ENCODE peak calls at places on chromosomes 13 and 19, in ten cellular contexts. E is H9, L is neural progenitor cell, V is PC-3, Y is GM23338, K is PC-9, M is IMR-90, W is mammary epithelial cell, T is astrocyte, U is fibroblast of lung. F is an unnamed sample. For H4K20me1, the result is how much of the 10 kb centered on the place peaks cover.

GRCh38 chr13:81697826-81698225 is 1356.9 kb upstream of the SPRY2 start:
- DNase-seq in L (no peak), Y (no peak), T (no peak), E (no peak), V (no peak), W (no peak), K (no peak), U (no peak), M (no peak), F (no peak)

GRCh38 chr19:15532779-15533521 is 24.6 kb downstream of the CYP4F22 start:
- DNase-seq in M (no peak), T (no peak), E (no peak), U (no peak), V (peak), L (no peak), Y (no peak), K (peak), W (peak), F (peak)

GRCh38 chr13:110434629-110435028 is 126.9 kb downstream of the RAB20 start:
- DNase-seq in W (no peak), Y (no peak), V (no peak), M (no peak), L (no peak), T (no peak), U (no peak), K (no peak), E (no peak), F (no peak)

GRCh38 chr19:55261671-55262126 is 2.9 kb upstream of the PPP6R1 start:
- DNase-seq in M (no peak), Y (peak), E (peak), K (no peak), W (no peak), U (no peak), L (no peak), V (no peak), T (no peak), F (no peak)

GRCh38 chr13:112510002-112510780 is 77.8 kb downstream of the TUBGCP3 start:
- DNase-seq in W (peak), E (peak), L (peak), V (peak), U (peak), T (peak), K (peak), Y (peak), M (peak), F (peak)

GRCh38 chr13:53136554-53136953 is 107.9 kb downstream of the OLFM4 start:
- DNase-seq in V (no peak), K (no peak), M (no peak), T (no peak), L (no peak), W (no peak), E (no peak), Y (no peak), U (no peak), F (no peak)

GRCh38 chr13:29284726-29285125 is 310.8 kb downstream of the SLC7A1 start:
- DNase-seq in L (no peak), U (no peak), E (no peak), V (no peak), W (no peak), Y (peak), K (no peak), T (no peak), M (no peak), F (peak)

GRCh38 chr19:13835791-13836723 is 40.8 kb downstream of the ZSWIM4 start:
- DNase-seq in Y (no peak), U (no peak), T (no peak), E (no peak), L (no peak), V (no peak), M (no peak), K (no peak), W (no peak), F (peak)

GRCh38 chr19:46745521-46746280 is at the start of gene FKRP:
- DNase-seq in M (no peak), E (no peak), T (no peak), V (no peak), W (no peak), U (no peak), K (peak), L (peak), Y (peak), F (peak)

GRCh38 chr13:113930711-113931637 is 42.9 kb downstream of the C13orf46 start:
- DNase-seq in E (peak), V (no peak), U (no peak), W (no peak), Y (no peak), M (no peak), K (no peak), T (no peak), L (no peak), F (no peak)

GRCh38 chr19:21848706-21849105 is 12.7 kb upstream of the ZNF43 start:
- DNase-seq in V (peak), T (peak), U (peak), M (peak), K (no peak), W (peak), Y (no peak), L (no peak), E (no peak), F (no peak)

GRCh38 chr13:109704771-109705628 is 81.4 kb downstream of the IRS2 start:
- DNase-seq in W (peak), Y (no peak), K (peak), V (peak), U (no peak), L (no peak), T (no peak), M (no peak), E (no peak), F (peak)

GRCh38 chr19:1618157-1619093 is 13.2 kb upstream of the UQCR11 start:
- DNase-seq in M (no peak), V (peak), E (peak), T (no peak), U (no peak), W (peak), L (peak), Y (peak), K (peak), F (peak)

GRCh38 chr19:10158485-10158884 is 36.3 kb downstream of the DNMT1 start:
- DNase-seq in U (no peak), M (no peak), L (no peak), Y (no peak), K (no peak), T (no peak), E (no peak), V (no peak), W (no peak), F (no peak)

GRCh38 chr13:26785845-26786630 is 25.5 kb upstream of the GPR12 start:
- DNase-seq in M (no peak), K (no peak), T (no peak), E (peak), L (peak), W (peak), U (no peak), V (no peak), Y (peak), F (no peak)

GRCh38 chr13:69474286-69474685 is 633.3 kb upstream of the ATXN8OS start:
- DNase-seq in Y (no peak), W (no peak), U (peak), L (no peak), K (no peak), M (no peak), V (peak), T (peak), E (no peak), F (no peak)

GRCh38 chr13:29925457-29925856 is 75.0 kb upstream of the UBL3 start:
- DNase-seq in U (peak), W (peak), M (peak), E (no peak), V (peak), T (peak), K (peak), Y (no peak), L (no peak), F (peak)

GRCh38 chr13:111304041-111304544 is 16.3 kb upstream of the TEX29 start:
- DNase-seq in Y (no peak), W (no peak), T (no peak), V (no peak), M (no peak), E (no peak), U (no peak), K (no peak), L (no peak), F (no peak)

GRCh38 chr13:26557393-26558073 is at the start of gene WASF3:
- DNase-seq in M (peak), W (peak), Y (peak), L (peak), E (peak), V (peak), K (peak), T (peak), U (peak), F (peak)

GRCh38 chr13:46648166-46648607 is 95.2 kb downstream of the LRCH1 start:
- DNase-seq in L (peak), M (peak), K (peak), U (no peak), V (peak), W (peak), E (no peak), Y (peak), T (no peak), F (peak)

GRCh38 chr13:106527806-106528205 is 7.7 kb downstream of the EFNB2 start:
- DNase-seq in V (no peak), T (no peak), M (no peak), Y (no peak), L (no peak), U (no peak), W (no peak), E (no peak), K (no peak), F (no peak)

GRCh38 chr19:8831373-8831772 is 731 bp downstream of the ZNF558 start:
- DNase-seq in U (no peak), V (no peak), K (no peak), E (no peak), L (peak), M (no peak), Y (no peak), T (no peak), W (no peak), F (peak)

GRCh38 chr19:11381535-11382369 is 2.4 kb downstream of the EPOR start:
- DNase-seq in W (peak), L (peak), E (peak), U (peak), T (peak), Y (peak), K (no peak), M (peak), V (peak), F (peak)

GRCh38 chr19:14603990-14604387 is 21.1 kb downstream of the CLEC17A start:
- DNase-seq in M (no peak), E (no peak), Y (no peak), L (no peak), T (no peak), K (no peak), W (no peak), V (no peak), U (no peak), F (no peak)

GRCh38 chr19:34595683-34596082 is 81.3 kb downstream of the SCGB2B2 start:
- DNase-seq in V (no peak), E (no peak), U (no peak), K (no peak), M (no peak), L (no peak), T (no peak), Y (no peak), W (no peak), F (no peak)

GRCh38 chr19:39928357-39928725 is 6.1 kb downstream of the FCGBP start:
- DNase-seq in V (no peak), M (no peak), Y (no peak), W (no peak), T (no peak), K (no peak), L (no peak), E (no peak), U (no peak), F (no peak)

GRCh38 chr19:45234089-45234869 is 10.9 kb downstream of the EXOC3L2 start:
- DNase-seq in E (peak), T (no peak), U (no peak), L (peak), V (no peak), W (no peak), M (no peak), Y (peak), K (no peak), F (peak)

GRCh38 chr19:5947435-5947834 is 30.5 kb downstream of the RANBP3 start:
- DNase-seq in M (peak), V (no peak), T (peak), W (no peak), E (no peak), Y (no peak), L (no peak), K (no peak), U (peak), F (peak)

GRCh38 chr19:18158471-18158870 is 5.5 kb downstream of the PIK3R2 start:
- DNase-seq in W (no peak), Y (no peak), E (no peak), L (no peak), K (no peak), M (no peak), V (no peak), T (no peak), U (no peak), F (no peak)

GRCh38 chr13:25371608-25372274 is at the start of gene ATP8A2:
- DNase-seq in E (peak), V (no peak), K (no peak), U (peak), M (no peak), T (no peak), W (no peak), L (peak), Y (peak), F (peak)

GRCh38 chr13:98571955-98572662 is 4.8 kb downstream of the STK24 start:
- DNase-seq in Y (no peak), K (peak), M (peak), L (no peak), U (peak), T (peak), W (peak), E (no peak), V (peak), F (peak)

GRCh38 chr13:68261105-68261504 is 1031.0 kb upstream of the PCDH9 start:
- DNase-seq in T (no peak), K (no peak), E (peak), M (no peak), U (no peak), W (no peak), V (no peak), L (peak), Y (peak), F (no peak)

GRCh38 chr19:6065685-6066365 is 44.5 kb downstream of the RFX2 start:
- DNase-seq in W (no peak), M (peak), V (peak), T (peak), U (peak), L (no peak), E (peak), Y (peak), K (peak), F (peak)

GRCh38 chr13:112994084-112994780 is 25.2 kb downstream of the MCF2L start:
- DNase-seq in E (no peak), T (no peak), U (no peak), W (peak), M (no peak), Y (no peak), K (no peak), V (no peak), L (no peak), F (no peak)

GRCh38 chr19:50702870-50703829 is 16.5 kb downstream of the SHANK1 start:
- DNase-seq in M (peak), U (no peak), E (no peak), K (no peak), W (no peak), V (peak), T (no peak), L (no peak), Y (peak), F (peak)

GRCh38 chr13:27308941-27309340 is 38.3 kb downstream of the RASL11A start:
- DNase-seq in L (no peak), W (no peak), E (no peak), Y (no peak), T (no peak), K (no peak), M (no peak), V (no peak), U (no peak), F (no peak)

GRCh38 chr19:55581145-55581827 is 638 bp upstream of the ZNF579 start:
- DNase-seq in U (no peak), T (no peak), K (no peak), L (peak), W (no peak), E (peak), M (no peak), V (peak), Y (peak), F (peak)

GRCh38 chr13:45674908-45675307 is 27.2 kb upstream of the CBY2 start:
- DNase-seq in W (peak), T (peak), Y (peak), V (peak), U (peak), E (no peak), L (peak), K (no peak), M (peak), F (peak)

GRCh38 chr13:104525467-104525866 is 1459.2 kb upstream of the SLC10A2 start:
- DNase-seq in M (no peak), W (no peak), L (no peak), T (no peak), Y (no peak), E (no peak), U (no peak), K (no peak), V (no peak), F (no peak)

GRCh38 chr13:49314344-49314882 is 66.7 kb downstream of the CDADC1 start:
- DNase-seq in Y (no peak), U (peak), V (peak), M (peak), W (no peak), L (no peak), K (no peak), T (peak), E (no peak), F (peak)

GRCh38 chr19:42228640-42229039 is 8.5 kb downstream of the ZNF526 start:
- DNase-seq in M (no peak), V (no peak), K (no peak), W (no peak), Y (no peak), U (no peak), E (no peak), L (no peak), T (no peak), F (no peak)
- H4K20me1 ChIP-seq in M (half or more), V (under half), K (under half), W (under half), Y (under half), U (under half), E (under half), L (half or more), T (half or more), F (under half)

GRCh38 chr19:38417544-38418506 is 8.2 kb downstream of the RASGRP4 start:
- DNase-seq in Y (peak), T (no peak), E (peak), U (no peak), M (no peak), W (peak), L (peak), K (peak), V (peak), F (peak)
- H2AFZ ChIP-seq in Y (peak), T (peak), E (no peak), U (no peak), M (peak), W (peak), L (peak), K (peak), V (peak), F (no peak)

GRCh38 chr19:30355586-30355985 is 16.6 kb upstream of the ZNF536 start:
- DNase-seq in L (no peak), M (no peak), W (no peak), K (no peak), V (no peak), U (no peak), T (no peak), E (no peak), Y (no peak), F (no peak)
- H4K20me1 ChIP-seq in L (under half), M (under half), W (under half), K (under half), V (under half), U (under half), T (under half), E (under half), Y (under half), F (under half)

DNA sequence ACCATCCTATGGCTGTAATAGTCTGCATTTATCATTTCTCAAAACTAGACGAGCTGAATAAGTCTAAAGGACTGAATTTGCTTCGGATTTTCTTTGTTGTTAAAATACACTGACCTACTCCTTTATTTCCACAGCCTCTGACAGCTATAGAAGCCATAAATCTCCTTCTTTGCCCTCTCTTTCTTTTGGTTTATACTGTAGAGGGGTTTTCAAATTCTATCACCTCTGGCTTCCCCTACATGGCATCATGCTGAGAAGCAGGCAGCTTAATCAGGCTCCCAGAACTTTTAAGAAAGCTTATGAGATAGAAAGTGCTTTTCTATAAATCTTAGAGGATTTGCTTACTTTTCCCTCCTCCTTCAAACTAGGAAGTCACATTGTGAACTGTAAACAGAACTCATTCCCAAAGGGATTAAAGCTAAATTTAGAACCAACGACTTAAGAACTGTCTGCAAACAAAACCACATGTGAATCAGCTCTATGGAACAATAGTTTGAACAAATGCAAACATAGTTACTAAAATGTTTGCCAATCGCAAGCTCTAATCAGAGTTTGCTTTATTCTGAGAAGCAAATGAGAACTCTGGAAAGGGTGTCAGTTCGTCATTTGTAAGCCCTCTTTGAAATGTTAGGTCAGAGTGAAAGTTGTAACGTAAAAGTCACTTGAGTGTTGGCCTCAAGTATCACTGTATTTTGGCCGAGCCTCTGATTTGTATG is 344.0 kb downstream of the RFC3 start:
- DNase-seq in W (no peak), U (peak), Y (no peak), M (peak), T (peak), L (peak), V (peak), K (no peak), E (no peak), F (peak)
- H2AFZ ChIP-seq in W (peak), U (peak), Y (peak), M (peak), T (peak), L (peak), V (peak), K (peak), E (no peak), F (peak)

GRCh38 chr13:48120246-48120645 is 25.3 kb upstream of the MED4 start:
- DNase-seq in W (no peak), K (no peak), E (no peak), L (no peak), U (no peak), M (no peak), V (no peak), Y (no peak), T (no peak), F (no peak)
- H4K20me1 ChIP-seq in W (under half), K (under half), E (under half), L (under half), U (under half), M (under half), V (under half), Y (under half), T (under half), F (under half)

DNA sequence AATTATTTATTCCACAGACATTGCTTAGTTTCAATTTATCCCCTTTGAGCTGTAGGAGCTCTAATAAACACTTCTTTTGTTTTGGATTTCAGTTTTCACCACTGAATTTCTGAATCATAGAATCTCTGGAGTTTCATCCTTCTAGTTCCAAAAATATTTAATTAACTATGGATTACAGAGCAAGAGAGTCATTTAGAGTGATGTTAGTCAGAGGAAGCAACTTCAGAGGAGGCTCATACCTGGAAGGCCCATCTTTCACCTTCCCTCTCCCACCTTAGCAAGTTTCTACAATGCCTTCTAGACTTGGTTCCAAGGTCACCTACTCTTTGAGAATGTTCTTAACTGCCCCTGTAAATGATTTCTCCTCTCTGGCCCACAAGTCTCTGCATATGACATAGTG is 353.2 kb downstream of the SPRY2 start:
- DNase-seq in V (peak), U (no peak), Y (no peak), T (no peak), L (no peak), E (no peak), K (no peak), M (no peak), W (peak), F (peak)
- H2AFZ ChIP-seq in V (no peak), U (peak), Y (no peak), T (no peak), L (no peak), E (no peak), K (no peak), M (no peak), W (peak), F (peak)

F was measured in GM23248.